ENCODE peak calls at places on chromosomes 5 and 9, in eight cellular contexts. U, R, T, X, A, D, O and H are unnamed samples.

GRCh38 chr9:138099803-138100598 is 222.4 kb downstream of the CACNA1B start:
- DNase-seq in U (no peak), R (no peak), T (peak; percentile 37), X (no peak), A (no peak), D (no peak), O (no peak), H (no peak)

GRCh38 chr9:32968101-32969011 is 33.1 kb downstream of the APTX start:
- DNase-seq in U (peak; percentile 22), R (peak; percentile 19), T (no peak), X (peak; percentile 6), A (no peak), D (peak; percentile 68), O (peak; percentile 41), H (no peak)

GRCh38 chr5:149839761-149840160 is 104.8 kb downstream of the PDE6A start:
- DNase-seq in U (no peak), R (peak; percentile 16), T (no peak), X (no peak), A (no peak), D (no peak), O (peak; percentile 37), H (peak; percentile 40)

GRCh38 chr9:6630502-6631206 is 14.9 kb downstream of the GLDC start:
- DNase-seq in U (no peak), R (no peak), T (no peak), X (no peak), A (no peak), D (no peak), O (no peak), H (no peak)

GRCh38 chr5:35230043-35230611 is at the start of gene PRLR:
- DNase-seq in U (peak; percentile 48), R (peak; percentile 23), T (no peak), X (no peak), A (peak; percentile 74), D (peak; percentile 69), O (peak; percentile 63), H (no peak)

GRCh38 chr5:141872496-141873356 is 5.5 kb downstream of the PCDH1 start:
- DNase-seq in U (peak; percentile 15), R (no peak), T (no peak), X (no peak), A (no peak), D (no peak), O (no peak), H (no peak)

GRCh38 chr9:107931071-107931715 is 441.6 kb upstream of the KLF4 start:
- DNase-seq in U (no peak), R (no peak), T (no peak), X (no peak), A (no peak), D (no peak), O (no peak), H (no peak)

GRCh38 chr5:32233220-32233695 is 59.1 kb upstream of the GOLPH3 start:
- DNase-seq in U (peak; percentile 58), R (no peak), T (no peak), X (no peak), A (no peak), D (no peak), O (no peak), H (no peak)

GRCh38 chr9:98117984-98118639 is 910 bp downstream of the TRIM14 start:
- DNase-seq in U (no peak), R (peak; percentile 34), T (no peak), X (peak; percentile 24), A (peak; percentile 86), D (no peak), O (peak; percentile 40), H (peak; percentile 45)

GRCh38 chr5:20231040-20231439 is 243.0 kb upstream of the CDH18 start:
- DNase-seq in U (no peak), R (no peak), T (no peak), X (no peak), A (no peak), D (no peak), O (no peak), H (no peak)

GRCh38 chr9:5553211-5553610 is 42.9 kb downstream of the PDCD1LG2 start:
- DNase-seq in U (no peak), R (no peak), T (no peak), X (no peak), A (no peak), D (no peak), O (peak; percentile 35), H (no peak)

GRCh38 chr9:128396970-128397613 is 23.6 kb upstream of the CERCAM start:
- DNase-seq in U (no peak), R (no peak), T (no peak), X (no peak), A (no peak), D (no peak), O (no peak), H (no peak)

GRCh38 chr9:137044042-137044441 is 1.9 kb downstream of the NPDC1 start:
- DNase-seq in U (no peak), R (no peak), T (no peak), X (no peak), A (no peak), D (no peak), O (no peak), H (no peak)

DNA sequence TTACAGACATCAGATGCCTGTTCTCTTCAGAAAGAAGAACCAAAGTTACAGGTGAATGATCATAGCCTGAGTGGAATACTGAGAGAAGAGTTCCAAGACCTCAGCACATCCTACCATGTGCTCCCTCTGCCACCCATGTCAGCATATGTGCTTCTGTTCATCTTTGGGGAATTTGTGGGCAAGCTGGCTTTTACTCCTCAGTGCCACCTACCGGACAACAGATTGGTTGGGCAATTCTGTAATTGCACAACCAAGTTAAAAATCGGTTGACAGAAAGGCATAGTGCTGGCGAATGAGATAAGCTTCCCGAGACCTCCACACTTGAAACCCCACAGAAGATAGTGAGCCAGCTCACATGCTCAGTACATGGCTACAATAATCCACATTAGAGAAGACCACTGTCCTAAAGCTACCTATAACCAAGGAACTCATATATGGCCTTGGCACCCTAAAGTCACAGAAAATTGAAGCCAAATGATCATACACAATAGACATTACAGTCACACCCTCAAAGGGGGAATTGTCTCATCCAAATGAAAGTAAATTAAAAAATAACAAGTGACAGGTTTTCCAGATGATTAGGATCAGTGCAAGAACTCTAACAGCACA is 1238.0 kb upstream of the NUDT12 start:
- DNase-seq in U (no peak), R (peak; percentile 5), T (no peak), X (peak; percentile 3), A (no peak), D (no peak), O (peak; percentile 27), H (no peak)
- TF ChIP-seq CTCF in U (no peak), R (peak; percentile 55), T (no peak), X (peak; percentile 38), A (no peak), D (no peak), O (peak; percentile 53), H (no peak)

GRCh38 chr9:129889461-129889935 is 54.2 kb downstream of the USP20 start:
- DNase-seq in U (no peak), R (no peak), T (no peak), X (no peak), A (no peak), D (no peak), O (no peak), H (no peak)
- H3K4me3 ChIP-seq in U (no peak overlapping the region), R (no peak overlapping the region), T (no peak overlapping the region), X (no peak overlapping the region), A (no peak overlapping the region), D (no peak overlapping the region), O (no peak overlapping the region), H (no peak overlapping the region)

GRCh38 chr5:173394701-173395100 is 66.5 kb upstream of the STC2 start:
- DNase-seq in U (no peak), R (no peak), T (no peak), X (no peak), A (no peak), D (no peak), O (no peak), H (no peak)

GRCh38 chr5:173395257-173395932 is 67.2 kb upstream of the STC2 start:
- DNase-seq in U (no peak), R (peak; percentile 17), T (no peak), X (peak; percentile 6), A (no peak), D (no peak), O (peak; percentile 38), H (no peak)

GRCh38 chr5:173395933-173396308 is 67.7 kb upstream of the STC2 start:
- DNase-seq in U (no peak), R (no peak), T (no peak), X (no peak), A (no peak), D (no peak), O (no peak), H (no peak)

GRCh38 chr5:173397531-173397930 is 69.3 kb upstream of the STC2 start:
- DNase-seq in U (no peak), R (no peak), T (no peak), X (no peak), A (no peak), D (no peak), O (no peak), H (no peak)

DNA sequence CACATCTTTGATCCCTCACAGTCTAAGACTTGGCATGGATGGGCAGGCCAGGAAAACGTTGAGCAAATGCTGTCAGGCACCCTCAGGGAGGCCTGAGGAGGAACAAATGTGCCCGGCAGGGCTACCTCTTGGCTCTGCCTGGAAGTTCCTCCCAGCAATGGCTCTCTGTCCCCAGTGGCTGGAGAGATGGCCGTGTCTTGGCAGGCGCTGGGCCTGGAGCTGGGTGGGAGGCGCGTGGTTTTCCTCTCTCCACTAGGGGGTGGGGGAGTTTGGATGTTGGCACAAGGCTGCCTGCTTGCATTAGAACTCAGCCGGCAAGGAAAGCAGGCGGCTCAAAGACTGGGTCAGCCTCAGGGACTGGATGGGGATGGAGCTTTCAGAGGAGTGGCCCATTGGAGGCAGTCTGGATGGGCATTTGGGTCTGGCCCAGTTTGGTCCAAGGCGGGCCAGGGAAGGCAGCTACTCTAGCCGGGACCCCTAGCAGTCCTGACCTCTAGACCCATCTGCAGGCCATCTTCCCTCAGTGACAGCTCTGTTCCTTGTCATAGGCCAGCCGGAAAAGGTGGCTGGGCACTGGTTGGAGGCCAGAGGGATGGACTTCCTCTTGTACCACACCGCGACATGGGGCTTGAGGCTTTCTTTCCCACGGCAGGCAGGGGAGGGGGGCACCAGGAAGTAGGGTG is 68.2 kb upstream of the STC2 start:
- DNase-seq in U (no peak), R (no peak), T (no peak), X (peak; percentile 19), A (no peak), D (no peak), O (peak; percentile 6), H (no peak)
- TF ChIP-seq CTCF in U (no peak), R (peak; percentile 29), T (no peak), X (peak; percentile 49), A (no peak), D (no peak), O (peak; percentile 16), H (peak; percentile 40)

GRCh38 chr9:71896762-71897161 is 14.2 kb downstream of the ABHD17B start:
- DNase-seq in U (no peak), R (no peak), T (no peak), X (no peak), A (no peak), D (no peak), O (no peak), H (no peak)

GRCh38 chr9:71904076-71904475 is 6.9 kb downstream of the ABHD17B start:
- DNase-seq in U (no peak), R (no peak), T (no peak), X (no peak), A (no peak), D (no peak), O (no peak), H (no peak)

GRCh38 chr9:71895955-71896354 is 15.0 kb downstream of the ABHD17B start:
- DNase-seq in U (no peak), R (no peak), T (no peak), X (no peak), A (no peak), D (no peak), O (no peak), H (no peak)

GRCh38 chr9:71897573-71897972 is 13.4 kb downstream of the ABHD17B start:
- DNase-seq in U (no peak), R (no peak), T (no peak), X (no peak), A (no peak), D (no peak), O (peak; percentile 52), H (no peak)

GRCh38 chr9:71901695-71902094 is 9.3 kb downstream of the ABHD17B start:
- DNase-seq in U (no peak), R (no peak), T (no peak), X (no peak), A (no peak), D (no peak), O (no peak), H (no peak)
- H3K4me3 ChIP-seq in U (no peak overlapping the region), R (no peak overlapping the region), T (no peak overlapping the region), X (no peak overlapping the region), A (no peak overlapping the region), D (no peak overlapping the region), O (no peak overlapping the region), H (no peak overlapping the region)